ENCODE peak calls at places on chromosomes 7 and 10, in ten cellular contexts. B is mucosa of descending colon; F is astrocyte; L is CD8-positive, alpha-beta T cell; N is PC-3; Q is body of pancreas; C is neural progenitor cell; E is left ventricle myocardium inferior; J is HCT116; Z is cardiac muscle cell. W is an unnamed sample. For H3K4me1, the result is how much of the 10 kb centered on the place peaks cover.

GRCh38 chr10:17649836-17650235 is 5.9 kb downstream of the STAM start:
- DNase-seq in B (no peak), F (peak), L (no peak), N (no peak), Q (no peak), C (no peak), E (no peak), J (no peak), Z (no peak), W (no peak)

GRCh38 chr7:150340024-150340749 is 1.2 kb downstream of the RARRES2 start:
- DNase-seq in B (peak), F (peak), L (no peak), N (no peak), Q (peak), C (peak), E (peak), J (no peak), Z (peak), W (no peak)

GRCh38 chr7:149664666-149665065 is 108.7 kb downstream of the ZNF467 start:
- DNase-seq in B (no peak), F (no peak), L (no peak), N (no peak), Q (no peak), C (no peak), E (no peak), J (peak), Z (no peak), W (no peak)

GRCh38 chr10:108180883-108181282 is 1016.4 kb upstream of the SORCS1 start:
- DNase-seq in B (no peak), F (peak), L (no peak), N (peak), Q (no peak), C (no peak), E (no peak), J (no peak), Z (no peak), W (no peak)

GRCh38 chr7:44973610-44974401 is 5.0 kb downstream of the MYO1G start:
- DNase-seq in B (peak), F (no peak), L (peak), N (no peak), Q (peak), C (peak), E (peak), J (no peak), Z (peak), W (peak)

GRCh38 chr7:159201722-159202330 is 57.2 kb upstream of the VIPR2 start:
- DNase-seq in B (no peak), F (no peak), L (no peak), N (no peak), Q (no peak), C (no peak), E (no peak), J (no peak), Z (no peak), W (no peak)

GRCh38 chr10:1148855-1149620 is 92.9 kb downstream of the WDR37 start:
- DNase-seq in B (no peak), F (no peak), L (no peak), N (no peak), Q (no peak), C (no peak), E (no peak), J (no peak), Z (no peak), W (no peak)

GRCh38 chr7:143286522-143286890 is 1.6 kb upstream of the CASP2 start:
- DNase-seq in B (no peak), F (no peak), L (no peak), N (no peak), Q (no peak), C (no peak), E (no peak), J (no peak), Z (no peak), W (no peak)

GRCh38 chr7:149126662-149127321 is 668 bp upstream of the ZNF425 start:
- DNase-seq in B (peak), F (no peak), L (peak), N (peak), Q (peak), C (peak), E (peak), J (no peak), Z (no peak), W (peak)

GRCh38 chr7:44735403-44736165 is 13.1 kb upstream of the ZMIZ2 start:
- DNase-seq in B (no peak), F (peak), L (no peak), N (peak), Q (no peak), C (no peak), E (no peak), J (peak), Z (peak), W (no peak)

GRCh38 chr7:29163854-29164253 is 17.5 kb upstream of the CPVL start:
- DNase-seq in B (no peak), F (no peak), L (no peak), N (peak), Q (no peak), C (no peak), E (no peak), J (no peak), Z (no peak), W (no peak)

GRCh38 chr10:43212043-43212721 is 54.7 kb downstream of the RASGEF1A start:
- DNase-seq in B (peak), F (no peak), L (no peak), N (no peak), Q (no peak), C (no peak), E (peak), J (no peak), Z (no peak), W (no peak)

GRCh38 chr7:159145544-159145891 is 851 bp upstream of the VIPR2 start:
- DNase-seq in B (no peak), F (no peak), L (no peak), N (no peak), Q (no peak), C (no peak), E (no peak), J (no peak), Z (no peak), W (no peak)

GRCh38 chr7:95527033-95527775 is 41.5 kb downstream of the ASB4 start:
- DNase-seq in B (no peak), F (peak), L (no peak), N (peak), Q (peak), C (peak), E (no peak), J (peak), Z (peak), W (peak)

GRCh38 chr10:37476285-37476684 is 350.9 kb downstream of the ANKRD30A start:
- DNase-seq in B (no peak), F (no peak), L (no peak), N (peak), Q (no peak), C (no peak), E (no peak), J (no peak), Z (no peak), W (no peak)

GRCh38 chr10:84179059-84179710 is 5.6 kb downstream of the GPR15LG start:
- DNase-seq in B (peak), F (peak), L (peak), N (no peak), Q (no peak), C (no peak), E (no peak), J (no peak), Z (peak), W (peak)

GRCh38 chr7:27427416-27427815 is 184.8 kb downstream of the EVX1 start:
- DNase-seq in B (no peak), F (no peak), L (no peak), N (no peak), Q (no peak), C (no peak), E (no peak), J (no peak), Z (no peak), W (no peak)

GRCh38 chr10:59557642-59558041 is 152.0 kb downstream of the SLC16A9 start:
- DNase-seq in B (no peak), F (no peak), L (no peak), N (no peak), Q (no peak), C (peak), E (no peak), J (no peak), Z (peak), W (no peak)

DNA sequence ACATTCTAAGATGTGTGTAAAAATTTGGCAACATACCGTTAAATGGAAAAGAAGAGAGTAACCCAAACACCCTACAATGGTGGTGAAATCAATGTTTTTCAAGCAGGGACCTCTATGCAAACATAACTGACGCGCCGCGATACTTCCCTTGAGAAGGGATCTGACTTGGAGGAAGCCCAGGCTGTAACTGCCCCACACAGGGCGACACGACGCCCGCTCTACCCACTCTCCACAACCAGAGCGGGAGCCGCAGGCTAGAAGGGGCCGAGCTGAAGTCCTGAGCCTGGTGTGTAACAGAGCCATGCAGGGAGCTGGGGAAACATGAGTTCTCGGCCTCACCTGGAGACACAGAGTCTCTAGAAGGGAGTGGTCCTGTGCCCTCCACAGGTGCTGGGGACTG is 120.2 kb downstream of the FAM53B start:
- DNase-seq in B (no peak), F (no peak), L (no peak), N (no peak), Q (no peak), C (no peak), E (no peak), J (no peak), Z (no peak), W (no peak)
- H3K4me1 ChIP-seq in B (under half), F (under half), L (under half), N (under half), Q (under half), C (under half), E (half or more), J (under half), Z (under half), W (under half)

GRCh38 chr7:46131916-46132795 is 211.1 kb upstream of the IGFBP3 start:
- DNase-seq in B (no peak), F (no peak), L (no peak), N (no peak), Q (no peak), C (peak), E (no peak), J (no peak), Z (peak), W (no peak)
- TF ChIP-seq CTCF in B (no peak), F (no peak), L (no peak), N (peak), Q (no peak), C (peak), E (no peak), J (no peak), Z (peak), W (no peak)

GRCh38 chr7:40498933-40499332 is 364.1 kb downstream of the SUGCT start:
- DNase-seq in B (no peak), F (peak), L (no peak), N (no peak), Q (no peak), C (no peak), E (no peak), J (no peak), Z (no peak), W (no peak)
- H3K4me1 ChIP-seq in B (under half), F (under half), L (under half), N (under half), Q (under half), C (under half), E (under half), J (under half), Z (under half), W (under half)

DNA sequence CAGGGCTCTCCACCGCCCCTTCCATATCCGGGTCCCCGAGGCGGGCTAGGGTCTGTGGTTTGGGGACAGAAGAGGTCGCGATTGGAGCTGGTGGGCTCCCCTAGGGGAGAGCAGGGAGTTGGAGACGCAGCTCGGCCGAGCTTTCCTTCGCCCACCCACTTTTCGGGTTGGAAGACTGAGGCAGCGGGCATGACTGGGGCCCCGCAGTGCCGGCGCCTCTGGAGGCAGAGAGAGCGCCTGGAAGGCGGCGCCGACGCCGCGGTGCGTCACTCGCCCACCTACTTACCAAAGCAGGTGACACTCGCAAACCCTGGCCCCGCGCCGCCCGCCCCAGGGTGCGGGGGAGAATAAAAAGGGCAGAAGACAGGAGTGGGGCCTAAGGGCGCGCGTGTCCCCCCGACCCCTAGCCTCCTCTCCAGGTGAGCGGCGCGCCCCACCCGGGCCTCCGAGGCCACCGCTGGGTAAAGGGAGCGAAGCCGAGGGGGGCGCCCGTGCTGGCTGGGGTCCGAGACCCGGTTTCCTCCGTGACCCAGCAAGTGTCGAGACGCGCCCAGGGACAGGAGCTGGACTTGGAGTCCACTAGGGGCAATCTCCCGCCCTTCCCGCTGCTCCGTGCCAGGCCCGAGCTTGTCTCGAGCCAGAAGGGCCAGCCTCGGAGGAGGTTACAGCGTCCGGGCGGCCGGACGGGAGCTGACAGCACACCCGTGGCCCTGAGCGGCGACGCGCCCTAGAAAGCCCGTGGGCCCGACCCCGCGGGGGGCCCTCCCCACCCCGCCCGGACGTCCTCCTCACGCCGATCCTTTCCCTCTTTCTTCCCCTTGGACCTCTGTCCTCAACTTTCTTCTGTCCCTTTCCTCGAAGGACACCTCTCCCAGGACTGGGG is 34.4 kb upstream of the GRID1 start:
- DNase-seq in B (peak), F (peak), L (peak), N (peak), Q (peak), C (peak), E (peak), J (peak), Z (peak), W (peak)
- TF ChIP-seq CTCF in B (no peak), F (no peak), L (no peak), N (no peak), Q (no peak), C (peak), E (no peak), J (no peak), Z (peak), W (no peak)

DNA sequence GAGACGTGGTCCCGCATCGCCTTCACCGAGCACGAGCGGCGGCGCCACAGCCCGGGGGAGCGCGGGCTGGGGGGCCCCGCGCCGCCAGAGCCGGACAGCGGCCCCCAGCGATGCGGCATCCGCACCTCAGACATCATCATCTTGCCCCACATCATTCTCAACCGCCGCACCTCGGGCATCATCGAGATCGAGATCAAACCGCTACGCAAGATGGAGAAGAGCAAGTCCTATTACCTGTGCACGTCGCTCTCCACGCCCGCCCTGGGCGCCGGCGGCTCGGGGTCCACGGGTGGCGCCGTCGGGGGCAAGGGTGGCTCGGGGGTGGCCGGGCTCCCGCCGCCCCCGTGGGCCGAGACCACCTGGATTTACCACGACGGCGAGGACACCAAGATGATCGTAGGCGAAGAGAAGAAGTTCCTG is 733 bp downstream of the CNNM2 start:
- DNase-seq in B (peak), F (no peak), L (peak), N (no peak), Q (no peak), C (peak), E (no peak), J (no peak), Z (no peak), W (no peak)
- H3K4me1 ChIP-seq in B (under half), F (under half), L (half or more), N (under half), Q (half or more), C (under half), E (half or more), J (under half), Z (under half), W (half or more)

GRCh38 chr7:125436220-125436619 is 506.6 kb upstream of the POT1 start:
- DNase-seq in B (no peak), F (no peak), L (no peak), N (peak), Q (no peak), C (no peak), E (no peak), J (no peak), Z (no peak), W (no peak)
- TF ChIP-seq CTCF in B (no peak), F (no peak), L (no peak), N (no peak), Q (no peak), C (no peak), E (no peak), J (no peak), Z (no peak), W (no peak)

DNA sequence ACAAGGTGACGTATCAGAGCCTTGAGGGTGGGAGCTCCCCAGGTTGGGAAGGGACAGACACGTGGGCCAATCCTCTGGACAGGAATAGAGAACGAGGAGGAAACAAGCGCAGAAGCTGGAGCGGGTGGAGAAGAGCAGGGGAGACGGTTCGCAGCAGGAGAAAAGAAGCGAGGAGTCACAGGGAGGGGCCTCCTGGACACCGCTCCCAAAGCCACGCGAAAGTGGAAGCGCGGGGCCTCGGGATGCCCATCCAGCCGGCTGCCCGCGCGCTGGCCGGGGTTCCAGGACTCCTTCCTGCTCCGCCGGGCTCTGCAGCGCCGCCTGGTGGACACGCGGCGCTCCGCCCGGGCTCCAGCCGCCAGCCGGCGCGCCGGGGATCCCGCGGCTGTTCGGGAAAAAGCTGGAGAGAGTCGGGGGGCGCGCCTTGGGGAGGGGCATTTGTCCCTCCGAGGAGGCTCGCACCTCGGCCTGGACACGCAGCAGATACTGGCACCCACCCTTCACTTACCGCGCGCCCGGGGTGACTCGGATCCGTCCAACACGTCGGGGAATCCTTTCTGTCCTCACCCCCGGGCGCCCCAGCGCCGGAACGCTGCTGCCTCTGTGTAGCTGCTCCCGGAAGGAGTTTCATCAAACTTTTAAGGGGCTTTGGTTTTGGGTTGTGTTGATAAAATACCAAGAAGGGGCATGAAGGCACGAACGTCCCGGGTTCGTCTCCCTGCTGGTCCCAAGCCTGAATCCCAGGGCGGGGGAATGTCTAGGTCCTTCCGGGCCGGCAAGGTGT is 6.2 kb downstream of the ZNF503 start:
- DNase-seq in B (peak), F (no peak), L (no peak), N (peak), Q (peak), C (peak), E (peak), J (no peak), Z (peak), W (peak)
- H3K4me1 ChIP-seq in B (under half), F (under half), L (under half), N (under half), Q (under half), C (under half), E (half or more), J (under half), Z (under half), W (under half)

GRCh38 chr10:124520553-124521428 is 59.2 kb downstream of the LHPP start:
- DNase-seq in B (no peak), F (no peak), L (no peak), N (no peak), Q (no peak), C (peak), E (no peak), J (no peak), Z (no peak), W (no peak)
- TF ChIP-seq CTCF in B (no peak), F (no peak), L (no peak), N (no peak), Q (no peak), C (peak), E (no peak), J (no peak), Z (no peak), W (no peak)

GRCh38 chr7:47492720-47493119 is 89.2 kb downstream of the TNS3 start:
- DNase-seq in B (no peak), F (peak), L (no peak), N (no peak), Q (no peak), C (no peak), E (no peak), J (no peak), Z (no peak), W (no peak)
- H3K4me1 ChIP-seq in B (under half), F (under half), L (under half), N (under half), Q (under half), C (half or more), E (half or more), J (under half), Z (half or more), W (under half)